ENCODE peak calls at places on chromosomes 11 and 22, in six cellular contexts. G is heart left ventricle, R is tibial nerve, M is AG04450, X is neural progenitor cell, U is OCI-LY7. T is an unnamed sample.

GRCh38 chr22:20523118-20523983 is 15.9 kb downstream of the MED15 start:
- DNase-seq in G (no peak), R (no peak), M (no peak), X (no peak), U (no peak), T (no peak)

GRCh38 chr22:50160947-50161346 is 9.6 kb upstream of the PANX2 start:
- DNase-seq in G (no peak), R (no peak), M (no peak), X (no peak), U (no peak), T (no peak)

GRCh38 chr11:28505216-28505615 is 397.0 kb downstream of the METTL15 start:
- DNase-seq in G (no peak), R (no peak), M (no peak), X (no peak), U (no peak), T (no peak)

GRCh38 chr11:68327586-68328370 is 15.4 kb downstream of the LRP5 start:
- DNase-seq in G (no peak), R (no peak), M (no peak), X (no peak), U (no peak), T (no peak)

GRCh38 chr11:93614111-93614784 is 47.2 kb upstream of the CEP295 start:
- DNase-seq in G (no peak), R (no peak), M (no peak), X (peak; percentile 60), U (peak; percentile 10), T (no peak)

GRCh38 chr22:18057568-18058209 is 20.1 kb upstream of the PEX26 start:
- DNase-seq in G (peak; percentile 65), R (peak; percentile 85), M (peak; percentile 95), X (no peak), U (peak; percentile 75), T (peak; percentile 58)

GRCh38 chr11:71286701-71287643 is 34.6 kb upstream of the SHANK2 start:
- DNase-seq in G (no peak), R (peak; percentile 10), M (peak; percentile 76), X (no peak), U (no peak), T (peak; percentile 73)

GRCh38 chr11:1126491-1126926 is 31.2 kb upstream of the MUC5AC start:
- DNase-seq in G (no peak), R (no peak), M (no peak), X (no peak), U (no peak), T (no peak)

GRCh38 chr22:27919222-27919942 is at the start of gene PITPNB:
- DNase-seq in G (peak; percentile 98), R (peak; percentile 92), M (peak; percentile 95), X (peak; percentile 100), U (peak; percentile 99), T (peak; percentile 97)

GRCh38 chr11:77171885-77172665 is 44.0 kb downstream of the MYO7A start:
- DNase-seq in G (no peak), R (no peak), M (no peak), X (peak; percentile 95), U (no peak), T (no peak)

GRCh38 chr22:19287889-19288288 is 3.6 kb downstream of the CLTCL1 start:
- DNase-seq in G (no peak), R (no peak), M (peak; percentile 61), X (no peak), U (no peak), T (no peak)

GRCh38 chr22:38758276-38758945 is 2.6 kb upstream of the SUN2 start:
- DNase-seq in G (no peak), R (no peak), M (no peak), X (no peak), U (no peak), T (no peak)

GRCh38 chr11:115699733-115700132 is 195.5 kb upstream of the CADM1 start:
- DNase-seq in G (peak; percentile 49), R (peak; percentile 49), M (peak; percentile 37), X (no peak), U (no peak), T (no peak)

GRCh38 chr11:76805206-76805913 is 22.2 kb downstream of the TSKU start:
- DNase-seq in G (peak; percentile 19), R (no peak), M (no peak), X (no peak), U (no peak), T (peak; percentile 22)

GRCh38 chr22:21939392-21940319 is 13.0 kb downstream of the PPM1F start:
- DNase-seq in G (peak; percentile 66), R (no peak), M (no peak), X (no peak), U (no peak), T (no peak)

GRCh38 chr11:64246874-64247728 is at the start of gene PPP1R14B:
- DNase-seq in G (peak; percentile 90), R (peak; percentile 77), M (peak; percentile 49), X (peak; percentile 95), U (peak; percentile 85), T (peak; percentile 90)

GRCh38 chr11:11998091-11998781 is 10.2 kb downstream of the DKK3 start:
- DNase-seq in G (no peak), R (no peak), M (peak; percentile 69), X (no peak), U (no peak), T (no peak)

GRCh38 chr11:62806611-62807121 is 1.4 kb upstream of the NXF1 start:
- DNase-seq in G (peak; percentile 40), R (peak; percentile 18), M (no peak), X (no peak), U (peak; percentile 41), T (no peak)

GRCh38 chr11:69138265-69138664 is 17.5 kb upstream of the SMIM38 start:
- DNase-seq in G (no peak), R (no peak), M (no peak), X (no peak), U (no peak), T (no peak)

GRCh38 chr22:29605236-29605850 is 1.9 kb downstream of the NF2 start:
- DNase-seq in G (no peak), R (no peak), M (no peak), X (no peak), U (no peak), T (no peak)
- H3K4me3 ChIP-seq in G (no peak overlapping the region), R (no peak overlapping the region), M (peak overlapping the region; percentile 77), X (no peak overlapping the region), U (no peak overlapping the region), T (no peak overlapping the region)

GRCh38 chr11:55719608-55720160 is 53.6 kb upstream of the OR5D13 start:
- DNase-seq in G (no peak), R (no peak), M (no peak), X (no peak), U (no peak), T (no peak)

DNA sequence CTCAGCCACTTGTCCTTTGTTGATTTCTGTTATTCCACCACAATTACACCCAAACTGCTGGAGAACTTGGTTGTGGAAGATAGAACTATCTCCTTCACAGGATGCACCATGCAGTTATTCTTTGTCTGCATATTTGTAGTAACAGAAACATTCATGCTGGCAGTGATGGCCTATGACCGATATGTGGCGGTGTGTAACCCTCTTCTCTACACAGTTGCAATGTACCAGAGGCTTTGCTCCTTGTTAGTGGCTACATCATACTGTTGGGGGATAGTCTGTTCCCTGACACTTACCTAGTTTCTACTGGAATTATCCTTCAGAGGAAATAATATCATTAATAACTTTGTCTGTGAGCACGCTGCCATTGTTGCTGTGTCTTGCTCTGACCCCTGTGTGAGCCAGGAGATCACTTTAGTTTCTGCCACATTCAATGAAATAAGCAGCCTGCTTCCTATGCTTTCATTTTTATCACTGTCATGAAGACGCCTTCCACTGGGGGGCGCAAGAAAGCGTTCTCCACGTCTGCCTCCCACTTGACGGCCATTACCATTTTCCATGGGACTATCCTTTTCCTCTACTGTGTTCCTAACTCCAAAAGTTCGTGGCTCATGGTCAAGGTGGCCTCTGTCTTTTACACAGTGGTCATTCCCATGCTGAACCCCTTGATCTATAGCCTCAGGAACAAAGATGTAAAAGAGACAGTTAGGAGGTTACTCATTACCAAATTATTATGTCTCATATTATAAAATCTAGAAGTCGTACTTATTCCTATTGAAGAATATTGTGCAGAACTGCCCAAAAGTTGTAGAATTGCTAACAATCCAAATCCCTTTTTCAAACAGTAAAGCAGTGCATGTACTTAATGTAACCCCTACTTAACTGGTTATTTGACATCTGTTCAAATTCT is 53.2 kb downstream of the OR4C6 start:
- DNase-seq in G (no peak), R (no peak), M (no peak), X (no peak), U (peak; percentile 3), T (no peak)
- TF ChIP-seq CTCF in G (no peak), R (no peak), M (no peak), X (peak; percentile 31), U (peak; percentile 74), T (no peak)

GRCh38 chr11:130314749-130315285 is at the start of gene ZBTB44:
- DNase-seq in G (peak; percentile 94), R (peak; percentile 91), M (peak; percentile 62), X (peak; percentile 95), U (peak; percentile 94), T (peak; percentile 96)

GRCh38 chr11:130315354-130315970 is 745 bp upstream of the ZBTB44 start:
- DNase-seq in G (peak; percentile 29), R (peak; percentile 4), M (no peak), X (peak; percentile 34), U (peak; percentile 67), T (peak; percentile 57)

GRCh38 chr11:130314184-130314748 is 451 bp downstream of the ZBTB44 start:
- DNase-seq in G (peak; percentile 71), R (peak; percentile 7), M (no peak), X (peak; percentile 81), U (peak; percentile 75), T (peak; percentile 71)

GRCh38 chr11:130322126-130322525 is 7.4 kb upstream of the ZBTB44 start:
- DNase-seq in G (no peak), R (no peak), M (no peak), X (no peak), U (no peak), T (no peak)

GRCh38 chr11:130318031-130318673 is 3.4 kb upstream of the ZBTB44 start:
- DNase-seq in G (no peak), R (no peak), M (no peak), X (no peak), U (no peak), T (no peak)
- H3K27ac ChIP-seq in G (no peak overlapping the region), R (no peak overlapping the region), M (no peak overlapping the region), X (no peak overlapping the region), U (no peak overlapping the region), T (no peak overlapping the region)

GRCh38 chr22:25735657-25736056 is 6.3 kb upstream of the MYO18B start:
- DNase-seq in G (no peak), R (no peak), M (no peak), X (no peak), U (no peak), T (no peak)

GRCh38 chr22:25741692-25742626 is at the start of gene MYO18B:
- DNase-seq in G (peak; percentile 84), R (no peak), M (no peak), X (no peak), U (no peak), T (no peak)

GRCh38 chr22:25739659-25740344 is 2.2 kb upstream of the MYO18B start:
- DNase-seq in G (no peak), R (no peak), M (no peak), X (no peak), U (no peak), T (no peak)

DNA sequence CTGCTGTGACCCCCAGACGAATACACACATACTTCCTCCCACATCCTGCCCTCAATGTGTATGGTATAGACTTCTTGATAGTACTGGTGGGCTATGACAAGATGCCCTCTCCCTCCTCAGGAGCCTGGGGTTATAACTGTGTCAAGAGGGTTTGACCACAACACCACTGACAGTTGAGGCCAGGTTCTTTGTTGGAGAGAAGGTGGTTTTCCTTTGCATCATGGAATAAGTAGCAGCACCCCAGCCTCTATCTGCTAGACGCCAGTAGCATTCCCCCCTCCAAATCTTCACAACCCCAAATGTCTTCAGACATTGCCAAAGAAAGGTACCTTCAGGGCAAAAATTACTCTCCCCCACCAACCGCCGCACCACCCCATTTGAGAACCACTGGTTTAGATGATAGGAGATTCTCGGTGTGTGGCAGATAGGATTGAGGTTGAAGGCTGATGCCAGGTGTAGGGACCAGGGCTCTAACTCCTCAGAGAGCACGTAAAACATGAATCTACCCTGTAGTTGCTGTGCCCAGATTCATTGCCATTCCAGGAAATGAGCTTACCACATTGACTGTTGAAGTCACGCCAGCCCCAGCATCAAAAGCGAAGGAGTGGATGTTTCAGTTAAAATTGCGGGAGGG is 5.5 kb upstream of the MYO18B start:
- DNase-seq in G (no peak), R (no peak), M (no peak), X (no peak), U (no peak), T (no peak)
- H3K4me3 ChIP-seq in G (no peak overlapping the region), R (no peak overlapping the region), M (no peak overlapping the region), X (no peak overlapping the region), U (no peak overlapping the region), T (no peak overlapping the region)